ENCODE peak calls at places on chromosome 6, in five cellular contexts. Q, L, A, D and C are unnamed samples.

GRCh38 chr6:20879121-20879520 is 344.9 kb downstream of the CDKAL1 start:
- DNase-seq in Q (no peak), L (no peak), A (no peak), D (no peak), C (no peak)

GRCh38 chr6:127869772-127870404 is 31.0 kb downstream of the THEMIS start:
- DNase-seq in Q (no peak), L (no peak), A (no peak), D (no peak), C (no peak)

GRCh38 chr6:125194980-125195379 is 41.4 kb downstream of the TPD52L1 start:
- DNase-seq in Q (no peak), L (no peak), A (no peak), D (no peak), C (no peak)

GRCh38 chr6:33126101-33126714 is 50.4 kb downstream of the HLA-DPB1 start:
- DNase-seq in Q (peak; percentile 45), L (peak; percentile 25), A (peak; percentile 25), D (no peak), C (peak; percentile 31)

GRCh38 chr6:3913077-3913957 is 64.1 kb downstream of the FAM50B start:
- DNase-seq in Q (peak; percentile 99), L (peak; percentile 74), A (peak; percentile 98), D (peak; percentile 99), C (no peak)

GRCh38 chr6:73586416-73586974 is 65.7 kb upstream of the EEF1A1 start:
- DNase-seq in Q (peak; percentile 62), L (no peak), A (peak; percentile 45), D (peak; percentile 36), C (no peak)

GRCh38 chr6:21800948-21801438 is 207.4 kb downstream of the SOX4 start:
- DNase-seq in Q (no peak), L (peak; percentile 76), A (no peak), D (peak; percentile 85), C (no peak)

GRCh38 chr6:88378639-88379038 is 212.5 kb upstream of the CNR1 start:
- DNase-seq in Q (no peak), L (no peak), A (no peak), D (no peak), C (no peak)

GRCh38 chr6:142822383-142822782 is 122.6 kb downstream of the HIVEP2 start:
- DNase-seq in Q (no peak), L (no peak), A (no peak), D (no peak), C (no peak)

GRCh38 chr6:38337819-38338465 is 301.8 kb downstream of the BTBD9 start:
- DNase-seq in Q (peak; percentile 32), L (no peak), A (peak; percentile 90), D (peak; percentile 70), C (no peak)

GRCh38 chr6:91213229-91213901 is 626.5 kb upstream of the MAP3K7 start:
- DNase-seq in Q (no peak), L (peak; percentile 14), A (no peak), D (no peak), C (no peak)

GRCh38 chr6:116115781-116116180 is 10.2 kb downstream of the COL10A1 start:
- DNase-seq in Q (no peak), L (no peak), A (peak; percentile 20), D (no peak), C (no peak)

GRCh38 chr6:13044390-13044789 is 283.9 kb downstream of the TBC1D7 start:
- DNase-seq in Q (peak; percentile 8), L (peak; percentile 3), A (peak; percentile 28), D (peak; percentile 62), C (no peak)

GRCh38 chr6:30568245-30568644 is 3.0 kb upstream of the ABCF1 start:
- DNase-seq in Q (no peak), L (no peak), A (no peak), D (no peak), C (no peak)

DNA sequence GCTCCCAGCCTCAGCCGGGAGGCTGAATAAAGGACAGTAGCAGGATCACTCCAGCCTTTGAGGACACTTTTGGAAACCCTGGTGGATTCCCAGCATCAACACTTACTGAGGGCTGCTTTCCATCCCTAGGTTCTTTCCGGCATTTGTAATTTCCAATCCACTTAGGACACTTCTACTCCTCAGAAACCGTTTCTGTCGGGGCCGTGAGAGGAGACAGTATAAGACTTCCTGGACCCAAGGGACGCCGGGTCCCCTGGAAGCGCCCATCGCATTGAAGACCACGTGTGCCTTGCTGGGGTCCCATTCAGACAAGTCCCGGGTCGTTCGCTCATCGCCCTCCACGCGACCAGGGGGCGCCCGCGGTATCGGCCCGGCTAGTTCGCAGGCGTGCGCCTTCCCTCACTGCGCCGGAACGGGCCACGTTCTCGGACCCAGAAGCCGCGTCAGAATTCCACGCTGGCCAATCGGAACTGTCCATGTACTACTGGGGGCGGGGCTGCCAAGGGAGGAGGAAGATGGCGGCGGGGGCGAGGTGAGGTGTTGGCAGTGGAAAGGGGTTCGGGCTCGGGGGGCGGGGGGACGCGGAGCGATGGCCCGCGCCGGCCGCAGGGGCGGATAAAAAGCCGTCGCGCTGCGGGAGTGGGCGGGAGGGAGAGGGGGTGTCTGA is at the start of gene NUS1:
- DNase-seq in Q (peak; percentile 97), L (peak; percentile 96), A (peak; percentile 96), D (peak; percentile 96), C (peak; percentile 97)
- TF ChIP-seq CTCF in Q (peak; percentile 88), L (peak; percentile 85), A (peak; percentile 73), D (peak; percentile 62), C (peak; percentile 87)

GRCh38 chr6:24355422-24355821 is 2.4 kb downstream of the DCDC2 start:
- DNase-seq in Q (no peak), L (no peak), A (no peak), D (no peak), C (no peak)

GRCh38 chr6:24358219-24358821 is 461 bp upstream of the DCDC2 start:
- DNase-seq in Q (no peak), L (peak; percentile 4), A (no peak), D (no peak), C (no peak)

GRCh38 chr6:24359640-24360454 is 2.0 kb upstream of the DCDC2 start:
- DNase-seq in Q (peak; percentile 50), L (peak; percentile 89), A (peak; percentile 60), D (peak; percentile 80), C (peak; percentile 87)

GRCh38 chr6:24356310-24357035 is 1.4 kb downstream of the DCDC2 start:
- DNase-seq in Q (no peak), L (no peak), A (no peak), D (no peak), C (no peak)

DNA sequence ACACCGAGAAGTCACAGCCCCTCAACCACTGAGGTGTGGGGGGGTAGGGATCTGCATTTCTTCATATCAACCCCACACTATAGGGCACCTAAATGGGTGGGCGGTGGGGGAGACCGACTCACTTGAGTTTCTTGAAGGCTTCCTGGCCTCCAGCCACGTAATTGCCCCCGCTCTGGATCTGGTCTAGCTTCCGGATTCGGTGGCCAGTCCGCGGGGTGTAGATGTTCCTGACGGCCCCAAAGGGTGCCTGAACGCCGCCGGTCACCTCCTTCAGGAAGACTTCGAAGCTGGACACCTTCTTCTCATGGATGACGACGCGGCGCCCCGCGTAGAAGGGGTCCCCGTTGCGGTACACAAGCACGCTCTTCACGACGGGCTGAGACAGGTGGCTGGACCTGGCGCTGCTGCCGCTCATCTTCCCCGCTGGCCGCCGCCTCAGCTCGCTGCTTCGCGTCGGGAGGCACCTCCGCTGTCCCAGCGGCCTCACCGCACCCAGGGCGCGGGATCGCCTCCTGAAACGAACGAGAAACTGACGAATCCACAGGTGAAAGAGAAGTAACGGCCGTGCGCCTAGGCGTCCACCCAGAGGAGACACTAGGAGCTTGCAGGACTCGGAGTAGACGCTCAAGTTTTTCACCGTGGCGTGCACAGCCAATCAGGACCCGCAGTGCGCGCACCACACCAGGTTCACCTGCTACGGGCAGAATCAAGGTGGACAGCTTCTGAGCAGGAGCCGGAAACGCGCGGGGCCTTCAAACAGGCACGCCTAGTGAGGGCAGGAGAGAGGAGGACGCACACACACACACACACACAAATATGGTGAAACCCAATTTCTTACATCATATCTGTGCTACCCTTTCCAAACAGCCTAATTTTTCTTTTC is at the start of gene DCDC2:
- DNase-seq in Q (no peak), L (peak; percentile 83), A (no peak), D (peak; percentile 21), C (peak; percentile 56)
- TF ChIP-seq CTCF in Q (no peak), L (no peak), A (no peak), D (no peak), C (no peak)

GRCh38 chr6:36851149-36851614 is 11.9 kb upstream of the CPNE5 start:
- DNase-seq in Q (peak; percentile 81), L (peak; percentile 34), A (peak; percentile 63), D (peak; percentile 66), C (peak; percentile 24)

GRCh38 chr6:36850001-36850400 is 10.8 kb upstream of the CPNE5 start:
- DNase-seq in Q (no peak), L (no peak), A (no peak), D (no peak), C (no peak)

GRCh38 chr6:36853325-36853724 is 14.1 kb upstream of the CPNE5 start:
- DNase-seq in Q (peak; percentile 42), L (peak; percentile 33), A (peak; percentile 90), D (peak; percentile 85), C (no peak)

GRCh38 chr6:36852481-36853147 is 13.4 kb upstream of the CPNE5 start:
- DNase-seq in Q (peak; percentile 50), L (no peak), A (peak; percentile 68), D (peak; percentile 68), C (no peak)

GRCh38 chr6:36851632-36852031 is 12.4 kb upstream of the CPNE5 start:
- DNase-seq in Q (no peak), L (no peak), A (no peak), D (no peak), C (no peak)
- TF ChIP-seq CTCF in Q (no peak), L (no peak), A (no peak), D (no peak), C (no peak)

GRCh38 chr6:52904562-52905279 is 4.8 kb downstream of the GSTA3 start:
- DNase-seq in Q (no peak), L (no peak), A (no peak), D (no peak), C (no peak)
- TF ChIP-seq CTCF in Q (peak; percentile 19), L (peak; percentile 34), A (peak; percentile 21), D (peak; percentile 16), C (peak; percentile 24)

DNA sequence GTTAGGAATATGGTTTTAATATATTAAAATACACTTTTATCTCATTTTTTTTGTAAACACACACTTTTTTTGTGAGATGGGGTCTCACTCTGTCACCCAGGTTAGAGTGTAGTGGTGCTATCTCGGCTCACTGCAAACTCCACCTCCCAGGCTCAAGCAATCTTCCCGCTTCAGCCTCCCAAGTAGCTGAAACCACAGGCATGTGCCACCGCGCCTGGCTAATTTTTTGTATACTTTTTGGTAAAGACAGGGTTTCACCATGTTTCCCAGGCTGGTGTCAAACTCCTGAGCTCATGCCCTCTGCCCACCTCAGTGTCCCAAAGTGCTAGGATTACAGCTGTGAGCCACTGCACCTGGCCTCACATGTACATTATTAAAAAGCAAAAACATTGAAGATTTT is 10.8 kb downstream of the IPCEF1 start:
- DNase-seq in Q (no peak), L (no peak), A (no peak), D (no peak), C (no peak)
- TF ChIP-seq CTCF in Q (no peak), L (no peak), A (no peak), D (no peak), C (no peak)